ENCODE peak calls at places on chromosomes 16 and 17, in nine cellular contexts. F, Q, V, Y, N, P, Z, T and D are unnamed samples. For H3K4me1, the result is how much of the 10 kb centered on the place peaks cover.

GRCh38 chr17:34146440-34147043 is 108.5 kb upstream of the CCL2 start:
- DNase-seq in F (no peak), Q (peak), V (peak), Y (peak), N (no peak), P (no peak), Z (peak), T (no peak), D (peak)

GRCh38 chr17:38725066-38725465 is 5.1 kb upstream of the CISD3 start:
- DNase-seq in F (no peak), Q (no peak), V (no peak), Y (no peak), N (no peak), P (no peak), Z (no peak), T (no peak), D (no peak)

GRCh38 chr17:28173071-28173561 is 130.6 kb downstream of the NLK start:
- DNase-seq in F (no peak), Q (peak), V (no peak), Y (no peak), N (no peak), P (no peak), Z (no peak), T (no peak), D (no peak)

GRCh38 chr17:72969293-72969692 is 123.2 kb downstream of the SLC39A11 start:
- DNase-seq in F (no peak), Q (no peak), V (no peak), Y (no peak), N (no peak), P (no peak), Z (no peak), T (no peak), D (no peak)

GRCh38 chr17:43695968-43696865 is 34.5 kb upstream of the MEOX1 start:
- DNase-seq in F (peak), Q (no peak), V (peak), Y (no peak), N (no peak), P (no peak), Z (no peak), T (no peak), D (no peak)

GRCh38 chr17:80584171-80584905 is 39.7 kb downstream of the RPTOR start:
- DNase-seq in F (no peak), Q (no peak), V (no peak), Y (no peak), N (no peak), P (no peak), Z (no peak), T (no peak), D (no peak)

GRCh38 chr17:28141333-28141732 is 98.9 kb downstream of the NLK start:
- DNase-seq in F (no peak), Q (no peak), V (no peak), Y (no peak), N (no peak), P (no peak), Z (no peak), T (no peak), D (no peak)

GRCh38 chr17:61057257-61057656 is 342.4 kb upstream of the TBX2 start:
- DNase-seq in F (no peak), Q (no peak), V (no peak), Y (no peak), N (no peak), P (no peak), Z (no peak), T (no peak), D (no peak)

GRCh38 chr16:84851192-84852127 is 31.7 kb downstream of the CRISPLD2 start:
- DNase-seq in F (no peak), Q (no peak), V (no peak), Y (no peak), N (no peak), P (peak), Z (peak), T (no peak), D (no peak)

GRCh38 chr16:8936421-8936820 is 27.3 kb downstream of the USP7 start:
- DNase-seq in F (no peak), Q (peak), V (no peak), Y (peak), N (no peak), P (no peak), Z (no peak), T (peak), D (peak)

GRCh38 chr16:31696968-31697743 is 169.5 kb downstream of the AHSP start:
- DNase-seq in F (no peak), Q (peak), V (no peak), Y (no peak), N (no peak), P (no peak), Z (no peak), T (no peak), D (no peak)

GRCh38 chr16:54282202-54282922 is 4.2 kb downstream of the IRX3 start:
- DNase-seq in F (peak), Q (peak), V (peak), Y (peak), N (peak), P (peak), Z (peak), T (no peak), D (peak)

GRCh38 chr17:63702223-63702577 is 2.3 kb upstream of the LIMD2 start:
- DNase-seq in F (peak), Q (no peak), V (no peak), Y (peak), N (peak), P (no peak), Z (no peak), T (no peak), D (no peak)

GRCh38 chr17:82440991-82441627 is 9.4 kb downstream of the CYBC1 start:
- DNase-seq in F (peak), Q (peak), V (no peak), Y (no peak), N (peak), P (peak), Z (no peak), T (no peak), D (no peak)

GRCh38 chr16:8931864-8932263 is 31.8 kb downstream of the USP7 start:
- DNase-seq in F (no peak), Q (peak), V (peak), Y (peak), N (no peak), P (peak), Z (no peak), T (peak), D (peak)

GRCh38 chr16:86089986-86090385 is 191.0 kb downstream of the IRF8 start:
- DNase-seq in F (no peak), Q (no peak), V (no peak), Y (no peak), N (peak), P (no peak), Z (peak), T (no peak), D (no peak)

GRCh38 chr17:73882590-73882989 is 238.3 kb upstream of the SDK2 start:
- DNase-seq in F (no peak), Q (no peak), V (no peak), Y (no peak), N (no peak), P (no peak), Z (no peak), T (no peak), D (no peak)

GRCh38 chr17:35889818-35890773 is 9.9 kb upstream of the CCL5 start:
- DNase-seq in F (no peak), Q (peak), V (no peak), Y (no peak), N (no peak), P (no peak), Z (no peak), T (no peak), D (no peak)

GRCh38 chr16:53864819-53865491 is 161.0 kb downstream of the FTO start:
- DNase-seq in F (no peak), Q (no peak), V (no peak), Y (no peak), N (no peak), P (no peak), Z (no peak), T (no peak), D (no peak)

DNA sequence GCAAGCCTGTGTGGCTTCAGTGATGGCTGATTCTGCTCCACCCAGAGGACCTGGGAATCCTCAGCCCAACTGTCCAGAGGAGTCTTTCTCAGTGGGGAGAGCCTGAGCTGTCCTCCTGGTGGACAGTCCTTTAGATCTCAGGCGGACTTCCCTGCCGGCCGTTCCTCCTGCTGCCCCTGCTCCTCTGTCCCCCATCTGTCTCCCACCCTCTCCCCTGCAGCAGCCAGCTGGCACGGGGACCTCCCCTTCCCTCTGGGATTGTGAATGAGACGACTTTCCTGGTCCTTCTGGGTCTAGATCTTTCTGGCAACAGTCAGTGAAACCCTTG is 279.7 kb downstream of the SEC14L1 start:
- DNase-seq in F (no peak), Q (no peak), V (no peak), Y (no peak), N (no peak), P (no peak), Z (no peak), T (no peak), D (no peak)
- H3K4me1 ChIP-seq in F (under half), Q (under half), V (half or more), Y (under half), N (under half), P (half or more), Z (half or more), T (half or more), D (under half)

GRCh38 chr17:6551909-6552768 is 4.2 kb downstream of the PITPNM3 start:
- DNase-seq in F (no peak), Q (peak), V (peak), Y (peak), N (peak), P (no peak), Z (peak), T (no peak), D (no peak)
- H3K4me1 ChIP-seq in F (under half), Q (under half), V (under half), Y (under half), N (under half), P (under half), Z (under half), T (under half), D (under half)

GRCh38 chr16:13205352-13205751 is 304.0 kb downstream of the SHISA9 start:
- DNase-seq in F (no peak), Q (no peak), V (no peak), Y (no peak), N (no peak), P (no peak), Z (no peak), T (no peak), D (no peak)

GRCh38 chr16:13203725-13204124 is 302.3 kb downstream of the SHISA9 start:
- DNase-seq in F (no peak), Q (no peak), V (no peak), Y (no peak), N (no peak), P (no peak), Z (no peak), T (no peak), D (no peak)
- H3K4me1 ChIP-seq in F (under half), Q (under half), V (under half), Y (under half), N (under half), P (under half), Z (under half), T (under half), D (under half)

GRCh38 chr17:21124096-21124495 is 2.7 kb upstream of the DHRS7B start:
- DNase-seq in F (no peak), Q (peak), V (no peak), Y (no peak), N (no peak), P (no peak), Z (no peak), T (no peak), D (peak)

GRCh38 chr17:21113706-21114105 is 13.1 kb upstream of the DHRS7B start:
- DNase-seq in F (no peak), Q (no peak), V (no peak), Y (no peak), N (no peak), P (no peak), Z (no peak), T (no peak), D (no peak)

GRCh38 chr17:21119945-21120249 is 6.9 kb upstream of the DHRS7B start:
- DNase-seq in F (no peak), Q (no peak), V (no peak), Y (no peak), N (no peak), P (no peak), Z (no peak), T (no peak), D (no peak)

GRCh38 chr17:21119247-21119944 is 7.4 kb upstream of the DHRS7B start:
- DNase-seq in F (peak), Q (peak), V (peak), Y (peak), N (peak), P (peak), Z (peak), T (peak), D (peak)
- H3K4me1 ChIP-seq in F (under half), Q (under half), V (under half), Y (under half), N (under half), P (under half), Z (under half), T (under half), D (under half)